ENCODE peak calls at places on chromosomes 13 and 19, in six cellular contexts. E is effector CD4-positive, alpha-beta T cell; S is T-helper 2 cell; R is ACHN; I is EL; N is T-helper 17 cell. L is an unnamed sample.

GRCh38 chr19:29672319-29672932 is 7.2 kb downstream of the PLEKHF1 start:
- DNase-seq in E (no peak), S (no peak), R (no peak), I (no peak), N (no peak), L (no peak)

GRCh38 chr13:109145631-109146030 is 516.2 kb downstream of the MYO16 start:
- DNase-seq in R (peak; percentile 56), N (no peak), I (peak; percentile 68), E (no peak), S (no peak), L (peak; percentile 41)

GRCh38 chr13:20547479-20547908 is 19.5 kb upstream of the IFT88 start:
- DNase-seq in I (no peak), R (peak; percentile 49), S (no peak), E (no peak), N (no peak), L (no peak)

GRCh38 chr19:42267644-42268141 is 1.4 kb upstream of the CIC start:
- DNase-seq in I (no peak), S (no peak), N (no peak), E (no peak), R (no peak), L (no peak)

GRCh38 chr13:113812140-113813036 is 51.5 kb downstream of the GAS6 start:
- DNase-seq in N (no peak), E (no peak), R (no peak), I (no peak), S (no peak), L (no peak)

GRCh38 chr19:43798546-43799409 is 3.5 kb downstream of the LYPD5 start:
- DNase-seq in N (peak; percentile 32), E (peak; percentile 30), R (peak; percentile 7), I (peak; percentile 27), S (peak; percentile 52), L (no peak)

GRCh38 chr19:15282311-15282705 is 50.0 kb downstream of the BRD4 start:
- DNase-seq in R (no peak), N (no peak), S (no peak), I (no peak), E (no peak), L (no peak)

GRCh38 chr19:28634031-28634328 is 579.0 kb downstream of the UQCRFS1 start:
- DNase-seq in R (no peak), N (no peak), E (no peak), S (no peak), I (no peak), L (no peak)

GRCh38 chr13:24717217-24717616 is 37.0 kb downstream of the ATP12A start:
- DNase-seq in I (no peak), N (no peak), S (no peak), E (no peak), R (no peak), L (no peak)

GRCh38 chr19:4390862-4391693 is 9.3 kb downstream of the SH3GL1 start:
- DNase-seq in I (peak; percentile 29), N (no peak), E (no peak), S (no peak), R (no peak), L (no peak)

GRCh38 chr13:48586591-48587103 is 53.8 kb upstream of the RCBTB2 start:
- DNase-seq in I (no peak), S (no peak), N (no peak), R (no peak), E (no peak), L (no peak)

GRCh38 chr13:91058066-91058465 is 289.4 kb upstream of the MIR17HG start:
- DNase-seq in N (no peak), S (no peak), E (no peak), R (peak; percentile 34), I (no peak), L (no peak)

GRCh38 chr13:24618219-24618955 is 61.8 kb upstream of the ATP12A start:
- DNase-seq in N (no peak), S (no peak), I (no peak), E (peak; percentile 51), R (no peak), L (peak; percentile 20)

GRCh38 chr13:45564108-45564507 is 51.4 kb downstream of the ERICH6B start:
- DNase-seq in N (no peak), S (no peak), R (no peak), E (no peak), I (peak; percentile 41), L (no peak)

GRCh38 chr19:29019403-29019802 is 193.5 kb downstream of the UQCRFS1 start:
- DNase-seq in E (no peak), N (no peak), R (no peak), S (no peak), I (no peak), L (no peak)

GRCh38 chr13:110014719-110015118 is 228.3 kb upstream of the IRS2 start:
- DNase-seq in S (no peak), I (no peak), R (no peak), N (no peak), E (no peak), L (no peak)

GRCh38 chr13:70432276-70432805 is 324.1 kb upstream of the KLHL1 start:
- DNase-seq in S (no peak), E (no peak), N (no peak), R (no peak), I (no peak), L (no peak)

GRCh38 chr13:26377038-26377437 is 123.1 kb downstream of the CDK8 start:
- DNase-seq in R (peak; percentile 39), S (no peak), N (no peak), I (peak; percentile 36), E (no peak), L (peak; percentile 14)

GRCh38 chr19:6020972-6021805 is 43.2 kb upstream of the RANBP3 start:
- DNase-seq in N (no peak), I (no peak), R (no peak), S (no peak), E (no peak), L (no peak)

GRCh38 chr19:18091217-18091608 is 4.5 kb upstream of the IL12RB1 start:
- DNase-seq in N (peak; percentile 74), E (peak; percentile 71), S (peak; percentile 76), I (no peak), R (no peak), L (peak; percentile 63)

GRCh38 chr13:80040219-80040976 is 300.5 kb downstream of the SPRY2 start:
- DNase-seq in I (peak; percentile 98), E (no peak), N (no peak), R (peak; percentile 90), S (no peak), L (no peak)

GRCh38 chr13:54660277-54660676 is 1631.7 kb downstream of the OLFM4 start:
- DNase-seq in E (no peak), I (no peak), N (no peak), S (no peak), R (no peak), L (no peak)

GRCh38 chr13:80547885-80548284 is 207.0 kb upstream of the SPRY2 start:
- DNase-seq in I (no peak), S (no peak), E (no peak), R (no peak), N (no peak), L (no peak)

GRCh38 chr13:31162151-31163008 is 676 bp upstream of the HSPH1 start:
- DNase-seq in I (peak; percentile 99), E (peak; percentile 94), S (peak; percentile 93), N (peak; percentile 83), R (peak; percentile 95), L (peak; percentile 91)

L was measured in germinal center.